ENCODE peak calls at places on chromosome 13, in four cellular contexts. Y is fibroblast of pulmonary artery, Q is endodermal cell, P is SK-N-SH. U is an unnamed sample.

GRCh38 chr13:113839536-113840204 is 24.2 kb downstream of the GAS6 start:
- DNase-seq in P (no peak), Y (no peak), Q (no peak), U (no peak)

GRCh38 chr13:50631041-50631440 is 212.5 kb downstream of the DLEU7 start:
- DNase-seq in Y (no peak), P (no peak), Q (no peak), U (no peak)

GRCh38 chr13:46389985-46390384 is 2.9 kb upstream of the RUBCNL start:
- DNase-seq in P (no peak), Q (peak; percentile 49), Y (no peak), U (no peak)

GRCh38 chr13:39876258-39876657 is 220.8 kb downstream of the COG6 start:
- DNase-seq in Y (peak; percentile 92), Q (no peak), P (no peak), U (peak; percentile 83)

GRCh38 chr13:20399515-20399914 is 126.1 kb downstream of the CRYL1 start:
- DNase-seq in Q (peak; percentile 28), P (no peak), Y (no peak), U (no peak)

GRCh38 chr13:79973533-79973963 is 367.4 kb downstream of the SPRY2 start:
- DNase-seq in Y (no peak), Q (no peak), P (peak; percentile 2), U (no peak)

GRCh38 chr13:96391606-96392005 is 301.7 kb downstream of the HS6ST3 start:
- DNase-seq in P (no peak), Y (no peak), Q (no peak), U (no peak)

GRCh38 chr13:40096357-40096911 is 441.0 kb downstream of the COG6 start:
- DNase-seq in Y (no peak), Q (no peak), P (no peak), U (no peak)

GRCh38 chr13:30857018-30857417 is 49.1 kb upstream of the MEDAG start:
- DNase-seq in Q (no peak), Y (no peak), P (no peak), U (no peak)

GRCh38 chr13:110116072-110116487 is 190.9 kb downstream of the COL4A1 start:
- DNase-seq in Y (peak; percentile 91), Q (peak; percentile 91), P (peak; percentile 65), U (no peak)

GRCh38 chr13:94251801-94252200 is 227.7 kb downstream of the DCT start:
- DNase-seq in Y (peak; percentile 61), P (no peak), Q (no peak), U (no peak)

GRCh38 chr13:40963927-40964326 is 55.2 kb downstream of the ELF1 start:
- DNase-seq in P (no peak), Y (peak; percentile 53), Q (no peak), U (no peak)

GRCh38 chr13:98365291-98365690 is 188.2 kb upstream of the RNF113B start:
- DNase-seq in P (no peak), Q (no peak), Y (no peak), U (no peak)

GRCh38 chr13:74289861-74290260 is 155.7 kb upstream of the KLF12 start:
- DNase-seq in Q (no peak), P (peak; percentile 10), Y (no peak), U (no peak)

GRCh38 chr13:20175406-20175794 is 14.5 kb upstream of the GJA3 start:
- DNase-seq in P (no peak), Q (peak; percentile 15), Y (no peak), U (no peak)

GRCh38 chr13:113129921-113130750 is 7.5 kb downstream of the F10 start:
- DNase-seq in Q (peak; percentile 36), Y (peak; percentile 41), P (no peak), U (no peak)

GRCh38 chr13:99039718-99040280 is 61.9 kb upstream of the DOCK9 start:
- DNase-seq in Q (no peak), Y (no peak), P (no peak), U (no peak)

GRCh38 chr13:26025196-26025595 is 26.6 kb downstream of the SHISA2 start:
- DNase-seq in Y (no peak), Q (peak; percentile 56), P (no peak), U (no peak)

GRCh38 chr13:99123101-99124045 is 77.3 kb upstream of the UBAC2 start:
- DNase-seq in P (no peak), Y (peak; percentile 15), Q (no peak), U (peak; percentile 6)

GRCh38 chr13:35367586-35367985 is 108.9 kb downstream of the MAB21L1 start:
- DNase-seq in Q (no peak), Y (no peak), P (no peak), U (no peak)

GRCh38 chr13:28492527-28493367 is 2.2 kb downstream of the FLT1 start:
- DNase-seq in Y (no peak), P (no peak), Q (no peak), U (no peak)

GRCh38 chr13:28494861-28495585 is at the start of gene FLT1:
- DNase-seq in P (peak; percentile 41), Q (peak; percentile 92), Y (peak; percentile 46), U (no peak)

GRCh38 chr13:28493740-28494536 is 990 bp downstream of the FLT1 start:
- DNase-seq in P (peak; percentile 28), Q (peak; percentile 76), Y (no peak), U (no peak)

GRCh38 chr13:28495586-28496564 is 947 bp upstream of the FLT1 start:
- DNase-seq in Y (peak; percentile 39), Q (peak; percentile 70), P (no peak), U (no peak)

DNA sequence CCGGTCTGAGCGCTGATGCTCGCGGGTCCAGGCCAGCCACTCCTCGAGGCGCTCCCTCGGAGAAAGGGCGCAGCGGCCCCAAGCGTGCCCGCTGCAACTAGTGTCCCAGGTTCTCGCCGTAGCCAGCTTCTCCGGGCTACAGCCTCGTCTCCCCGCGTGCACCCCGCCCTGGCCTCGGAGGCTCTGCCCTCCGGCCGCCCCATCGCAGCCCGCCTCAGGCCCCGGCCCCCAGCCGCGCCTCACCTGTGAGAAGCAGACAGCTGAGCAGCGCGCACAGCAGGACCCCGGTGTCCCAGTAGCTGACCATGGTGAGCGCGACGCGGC is 429 bp downstream of the FLT1 start:
- DNase-seq in P (no peak), Y (peak; percentile 37), Q (no peak), U (no peak)
- H3K4me3 ChIP-seq in P (peak overlapping the region; percentile 58), Y (peak overlapping the region; percentile 66), Q (peak overlapping the region; percentile 78), U (peak overlapping the region; percentile 49)

DNA sequence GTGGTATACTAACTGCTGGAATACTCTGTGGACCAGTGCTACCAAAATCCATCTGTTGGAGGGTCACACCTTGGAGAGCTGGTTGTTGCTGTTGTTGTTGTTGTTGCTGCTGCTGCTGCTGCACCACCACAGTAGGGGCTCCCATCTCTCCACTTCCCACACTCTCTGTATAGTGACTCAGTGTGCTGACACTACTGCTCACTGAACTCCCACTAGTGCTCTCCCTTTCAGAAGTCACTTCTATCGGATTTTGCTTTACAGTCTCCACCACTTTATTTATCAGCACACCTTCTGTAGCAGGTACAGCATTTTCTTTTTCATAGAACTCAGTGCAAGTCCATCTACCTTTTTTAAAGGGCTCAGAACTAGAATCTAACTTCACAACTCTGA is 1.7 kb downstream of the TSC22D1 start:
- DNase-seq in Q (no peak), Y (no peak), P (no peak), U (no peak)
- H3K4me3 ChIP-seq in Q (peak overlapping the region; percentile 87), Y (peak overlapping the region; percentile 86), P (peak overlapping the region; percentile 83), U (peak overlapping the region; percentile 77)

GRCh38 chr13:111516712-111517640 is 196.5 kb downstream of the TEX29 start:
- DNase-seq in Y (no peak), P (no peak), Q (peak; percentile 61), U (no peak)
- H3K4me3 ChIP-seq in Y (no peak overlapping the region), P (peak overlapping the region; percentile 61), Q (no peak overlapping the region), U (no peak overlapping the region)

DNA sequence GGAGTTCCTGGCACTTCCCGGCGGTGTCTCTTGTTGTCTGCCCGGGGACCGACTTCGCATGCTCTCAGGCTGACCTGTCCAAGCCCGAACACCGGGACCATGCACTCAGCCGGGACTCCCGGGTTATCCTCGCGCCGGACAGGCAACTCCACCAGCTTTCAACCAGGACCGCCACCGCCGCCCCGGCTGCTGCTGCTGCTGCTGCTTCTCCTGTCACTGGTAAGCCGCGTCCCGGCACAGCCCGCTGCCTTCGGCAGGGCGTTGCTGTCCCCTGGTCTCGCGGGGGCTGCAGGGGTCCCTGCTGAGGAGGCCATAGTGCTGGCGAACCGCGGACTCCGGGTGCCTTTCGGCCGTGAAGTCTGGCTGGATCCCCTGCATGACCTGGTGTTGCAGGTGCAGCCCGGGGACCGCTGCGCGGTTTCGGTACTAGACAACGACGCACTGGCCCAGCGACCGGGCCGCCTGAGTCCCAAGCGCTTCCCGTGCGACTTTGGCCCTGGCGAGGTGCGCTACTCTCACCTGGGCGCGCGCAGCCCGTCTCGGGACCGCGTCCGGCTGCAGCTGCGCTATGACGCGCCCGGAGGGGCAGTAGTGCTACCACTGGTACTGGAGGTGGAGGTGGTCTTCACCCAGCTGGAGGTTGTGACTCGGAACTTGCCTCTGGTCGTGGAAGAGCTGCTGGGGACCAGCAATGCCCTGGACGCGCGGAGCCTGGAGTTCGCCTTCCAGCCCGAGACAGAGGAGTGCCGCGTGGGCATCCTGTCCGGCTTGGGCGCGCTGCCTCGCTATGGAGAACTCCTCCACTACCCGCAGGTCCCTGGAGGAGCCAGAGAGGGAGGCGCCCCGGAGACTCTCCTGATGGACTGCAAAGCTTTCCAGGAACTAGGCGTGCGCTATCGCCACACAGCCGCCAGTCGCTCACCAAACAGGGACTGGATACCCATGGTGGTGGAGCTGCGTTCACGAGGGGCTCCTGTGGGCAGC is 661 bp downstream of the FREM2 start:
- DNase-seq in Y (no peak), Q (no peak), P (peak; percentile 15), U (no peak)
- H3K4me3 ChIP-seq in Y (peak overlapping the region; percentile 32), Q (peak overlapping the region; percentile 88), P (no peak overlapping the region), U (peak overlapping the region; percentile 25)

U was measured in skeletal muscle cell.